ENCODE peak calls at places on chromosomes 13 and 19, in five cellular contexts. One of them, this sample, is unnamed.

GRCh38 chr19:37932985-37933953 is 26.3 kb downstream of the SIPA1L3 start:
- DNase-seq in ovary: no peak
- DNase-seq in vagina: no peak
- DNase-seq in SK-N-SH: peak; percentile 35
- DNase-seq in hepatocyte: peak; percentile 63
- DNase-seq in this sample: peak; percentile 53

GRCh38 chr13:105452895-105453294 is 1082.6 kb downstream of the EFNB2 start:
- DNase-seq in ovary: no peak
- DNase-seq in vagina: no peak
- DNase-seq in hepatocyte: no peak
- DNase-seq in SK-N-SH: no peak
- DNase-seq in this sample: no peak

GRCh38 chr13:110819203-110820014 is 95.5 kb downstream of the ANKRD10 start:
- DNase-seq in ovary: peak; percentile 81
- DNase-seq in SK-N-SH: peak; percentile 93
- DNase-seq in hepatocyte: peak; percentile 81
- DNase-seq in vagina: no peak
- DNase-seq in this sample: peak; percentile 71

GRCh38 chr19:17681505-17682125 is 6.5 kb downstream of the UNC13A start:
- DNase-seq in hepatocyte: peak; percentile 77
- DNase-seq in vagina: no peak
- DNase-seq in ovary: peak; percentile 69
- DNase-seq in SK-N-SH: no peak
- DNase-seq in this sample: no peak

GRCh38 chr19:2623743-2624142 is 78.8 kb downstream of the GNG7 start:
- DNase-seq in vagina: no peak
- DNase-seq in hepatocyte: no peak
- DNase-seq in SK-N-SH: no peak
- DNase-seq in ovary: no peak
- DNase-seq in this sample: no peak

GRCh38 chr13:112931028-112931934 is 37.7 kb upstream of the MCF2L start:
- DNase-seq in ovary: no peak
- DNase-seq in vagina: no peak
- DNase-seq in hepatocyte: peak; percentile 81
- DNase-seq in SK-N-SH: peak; percentile 71
- DNase-seq in this sample: peak; percentile 72

GRCh38 chr19:10655457-10656312 is 1.5 kb downstream of the ILF3 start:
- DNase-seq in hepatocyte: peak; percentile 45
- DNase-seq in ovary: no peak
- DNase-seq in vagina: no peak
- DNase-seq in SK-N-SH: peak; percentile 35
- DNase-seq in this sample: peak; percentile 41

GRCh38 chr19:10817291-10818038 is 18.5 kb downstream of the TMED1 start:
- DNase-seq in vagina: no peak
- DNase-seq in SK-N-SH: peak; percentile 88
- DNase-seq in hepatocyte: peak; percentile 80
- DNase-seq in ovary: peak; percentile 85
- DNase-seq in this sample: peak; percentile 59

GRCh38 chr19:45569619-45570421 is 14.8 kb downstream of the OPA3 start:
- DNase-seq in ovary: no peak
- DNase-seq in vagina: no peak
- DNase-seq in SK-N-SH: peak; percentile 74
- DNase-seq in hepatocyte: peak; percentile 48
- DNase-seq in this sample: peak; percentile 69

GRCh38 chr13:19818223-19818842 is 35.6 kb upstream of the PSPC1 start:
- DNase-seq in hepatocyte: peak; percentile 57
- DNase-seq in ovary: no peak
- DNase-seq in SK-N-SH: peak; percentile 57
- DNase-seq in vagina: no peak
- DNase-seq in this sample: peak; percentile 52

GRCh38 chr13:73210218-73210883 is 151.5 kb downstream of the KLF5 start:
- DNase-seq in vagina: no peak
- DNase-seq in hepatocyte: peak; percentile 57
- DNase-seq in ovary: no peak
- DNase-seq in SK-N-SH: no peak
- DNase-seq in this sample: no peak

GRCh38 chr19:53812335-53812734 is 11.8 kb downstream of the NLRP12 start:
- DNase-seq in SK-N-SH: peak; percentile 39
- DNase-seq in hepatocyte: no peak
- DNase-seq in ovary: no peak
- DNase-seq in vagina: no peak
- DNase-seq in this sample: no peak

GRCh38 chr13:39418424-39418823 is 184.6 kb downstream of the LHFPL6 start:
- DNase-seq in hepatocyte: no peak
- DNase-seq in ovary: no peak
- DNase-seq in SK-N-SH: no peak
- DNase-seq in vagina: no peak
- DNase-seq in this sample: no peak

GRCh38 chr13:39483326-39483725 is 119.7 kb downstream of the LHFPL6 start:
- DNase-seq in vagina: no peak
- DNase-seq in hepatocyte: no peak
- DNase-seq in SK-N-SH: no peak
- DNase-seq in ovary: no peak
- DNase-seq in this sample: no peak

GRCh38 chr13:57631607-57632275 is at the start of gene PCDH17:
- DNase-seq in ovary: no peak
- DNase-seq in vagina: no peak
- DNase-seq in SK-N-SH: peak; percentile 62
- DNase-seq in hepatocyte: peak; percentile 64
- DNase-seq in this sample: peak; percentile 75

GRCh38 chr13:76380436-76381065 is 505.7 kb downstream of the KCTD12 start:
- DNase-seq in ovary: no peak
- DNase-seq in hepatocyte: no peak
- DNase-seq in SK-N-SH: no peak
- DNase-seq in vagina: no peak
- DNase-seq in this sample: no peak

GRCh38 chr13:35549481-35549880 is 73.0 kb upstream of the MAB21L1 start:
- DNase-seq in vagina: no peak
- DNase-seq in SK-N-SH: no peak
- DNase-seq in ovary: no peak
- DNase-seq in hepatocyte: no peak
- DNase-seq in this sample: peak; percentile 25

GRCh38 chr13:78689011-78689410 is 30.1 kb upstream of the OBI1 start:
- DNase-seq in hepatocyte: peak; percentile 12
- DNase-seq in SK-N-SH: no peak
- DNase-seq in vagina: no peak
- DNase-seq in ovary: no peak
- DNase-seq in this sample: no peak

GRCh38 chr13:32252812-32253440 is 62.2 kb downstream of the ZAR1L start:
- DNase-seq in hepatocyte: no peak
- DNase-seq in vagina: no peak
- DNase-seq in ovary: no peak
- DNase-seq in SK-N-SH: no peak
- DNase-seq in this sample: no peak

GRCh38 chr19:10764340-10764894 is 46.5 kb downstream of the DNM2 start:
- DNase-seq in SK-N-SH: no peak
- DNase-seq in vagina: no peak
- DNase-seq in hepatocyte: peak; percentile 60
- DNase-seq in ovary: no peak
- DNase-seq in this sample: no peak

GRCh38 chr13:42492372-42492920 is 81.5 kb upstream of the TNFSF11 start:
- DNase-seq in ovary: no peak
- DNase-seq in hepatocyte: no peak
- DNase-seq in vagina: no peak
- DNase-seq in SK-N-SH: no peak
- DNase-seq in this sample: no peak

GRCh38 chr13:45718063-45718462 is 15.9 kb downstream of the CBY2 start:
- DNase-seq in ovary: no peak
- DNase-seq in SK-N-SH: peak; percentile 48
- DNase-seq in hepatocyte: peak; percentile 25
- DNase-seq in vagina: peak; percentile 1
- DNase-seq in this sample: no peak

GRCh38 chr13:113653264-113654174 is 4.5 kb downstream of the ATP4B start:
- DNase-seq in vagina: no peak
- DNase-seq in SK-N-SH: peak; percentile 61
- DNase-seq in ovary: no peak
- DNase-seq in hepatocyte: no peak
- DNase-seq in this sample: peak; percentile 52

GRCh38 chr19:28498404-28498976 is 714.5 kb downstream of the UQCRFS1 start:
- DNase-seq in hepatocyte: no peak
- DNase-seq in ovary: no peak
- DNase-seq in vagina: no peak
- DNase-seq in SK-N-SH: no peak
- DNase-seq in this sample: no peak

GRCh38 chr13:19726611-19727010 is 56.1 kb downstream of the PSPC1 start:
- DNase-seq in hepatocyte: no peak
- DNase-seq in ovary: no peak
- DNase-seq in vagina: no peak
- DNase-seq in SK-N-SH: no peak
- DNase-seq in this sample: no peak

GRCh38 chr13:75223981-75224742 is 257.8 kb downstream of the TBC1D4 start:
- DNase-seq in vagina: no peak
- DNase-seq in SK-N-SH: no peak
- DNase-seq in ovary: no peak
- DNase-seq in hepatocyte: no peak
- DNase-seq in this sample: no peak

GRCh38 chr13:86725105-86725504 is 925.9 kb upstream of the SLITRK6 start:
- DNase-seq in hepatocyte: no peak
- DNase-seq in vagina: no peak
- DNase-seq in SK-N-SH: peak; percentile 3
- DNase-seq in ovary: no peak
- DNase-seq in this sample: no peak

GRCh38 chr19:37817180-37817911 is 38.0 kb upstream of the ZNF573 start:
- DNase-seq in hepatocyte: peak; percentile 78
- DNase-seq in SK-N-SH: peak; percentile 86
- DNase-seq in vagina: no peak
- DNase-seq in ovary: peak; percentile 92
- DNase-seq in this sample: peak; percentile 85

GRCh38 chr13:42580644-42581043 is 6.7 kb downstream of the TNFSF11 start:
- DNase-seq in hepatocyte: no peak
- DNase-seq in ovary: no peak
- DNase-seq in SK-N-SH: no peak
- DNase-seq in vagina: no peak
- DNase-seq in this sample: no peak

GRCh38 chr13:33227927-33228644 is 57.5 kb downstream of the STARD13 start:
- DNase-seq in vagina: no peak
- DNase-seq in SK-N-SH: no peak
- DNase-seq in ovary: no peak
- DNase-seq in hepatocyte: no peak
- DNase-seq in this sample: no peak

GRCh38 chr19:41753159-41753558 is 2.2 kb upstream of the CEACAM6 start:
- DNase-seq in SK-N-SH: peak; percentile 46
- DNase-seq in vagina: no peak
- DNase-seq in ovary: no peak
- DNase-seq in hepatocyte: peak; percentile 31
- DNase-seq in this sample: peak; percentile 71

GRCh38 chr19:29323972-29324680 is 111.2 kb upstream of the UQCRFS1 start:
- DNase-seq in SK-N-SH: no peak
- DNase-seq in hepatocyte: no peak
- DNase-seq in ovary: no peak
- DNase-seq in vagina: peak; percentile 70
- DNase-seq in this sample: no peak

GRCh38 chr19:10420444-10421239 is at the start of gene PDE4A:
- DNase-seq in ovary: no peak
- DNase-seq in hepatocyte: peak; percentile 45
- DNase-seq in vagina: no peak
- DNase-seq in SK-N-SH: peak; percentile 73
- DNase-seq in this sample: peak; percentile 87

DNA sequence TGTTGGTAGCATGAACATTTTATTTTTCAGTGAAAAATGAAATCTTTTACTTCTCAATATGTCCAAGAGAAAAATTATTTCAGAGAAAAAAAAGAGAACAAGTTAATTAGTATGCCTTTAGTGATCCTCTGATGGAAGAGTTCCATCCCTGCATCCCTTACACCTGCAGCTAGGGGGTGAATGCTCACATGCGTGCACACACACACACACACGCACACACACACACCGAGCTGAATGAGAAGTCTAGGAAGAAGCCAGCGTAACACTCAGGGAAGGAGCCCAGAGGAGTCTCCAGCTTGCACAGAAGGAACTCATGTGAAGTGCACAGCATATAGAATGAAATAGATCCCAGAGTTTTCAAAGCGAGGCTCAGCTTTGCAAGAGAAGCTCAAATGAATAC is 510.5 kb downstream of the IRS2 start:
- DNase-seq in ovary: no peak
- DNase-seq in SK-N-SH: peak; percentile 17
- DNase-seq in hepatocyte: peak; percentile 22
- DNase-seq in vagina: no peak
- DNase-seq in this sample: peak; percentile 28
- TF ChIP-seq CTCF in ovary: no peak
- TF ChIP-seq CTCF in SK-N-SH: peak; percentile 15
- TF ChIP-seq CTCF in hepatocyte: peak; percentile 28
- TF ChIP-seq CTCF in vagina: no peak
- TF ChIP-seq CTCF in this sample: peak; percentile 53

GRCh38 chr19:4579389-4579788 is 19.9 kb upstream of the SEMA6B start:
- DNase-seq in hepatocyte: no peak
- DNase-seq in SK-N-SH: peak; percentile 29
- DNase-seq in ovary: no peak
- DNase-seq in vagina: no peak
- DNase-seq in this sample: no peak
- H3K27me3 ChIP-seq in hepatocyte: peaks cover 28% of the 10 kb centered on the region
- H3K27me3 ChIP-seq in SK-N-SH: peaks cover 15% of the 10 kb centered on the region
- H3K27me3 ChIP-seq in ovary: peaks cover 2% of the 10 kb centered on the region
- H3K27me3 ChIP-seq in vagina: no peaks in the 10 kb centered on the region
- H3K27me3 ChIP-seq in this sample: peaks cover 54% of the 10 kb centered on the region

DNA sequence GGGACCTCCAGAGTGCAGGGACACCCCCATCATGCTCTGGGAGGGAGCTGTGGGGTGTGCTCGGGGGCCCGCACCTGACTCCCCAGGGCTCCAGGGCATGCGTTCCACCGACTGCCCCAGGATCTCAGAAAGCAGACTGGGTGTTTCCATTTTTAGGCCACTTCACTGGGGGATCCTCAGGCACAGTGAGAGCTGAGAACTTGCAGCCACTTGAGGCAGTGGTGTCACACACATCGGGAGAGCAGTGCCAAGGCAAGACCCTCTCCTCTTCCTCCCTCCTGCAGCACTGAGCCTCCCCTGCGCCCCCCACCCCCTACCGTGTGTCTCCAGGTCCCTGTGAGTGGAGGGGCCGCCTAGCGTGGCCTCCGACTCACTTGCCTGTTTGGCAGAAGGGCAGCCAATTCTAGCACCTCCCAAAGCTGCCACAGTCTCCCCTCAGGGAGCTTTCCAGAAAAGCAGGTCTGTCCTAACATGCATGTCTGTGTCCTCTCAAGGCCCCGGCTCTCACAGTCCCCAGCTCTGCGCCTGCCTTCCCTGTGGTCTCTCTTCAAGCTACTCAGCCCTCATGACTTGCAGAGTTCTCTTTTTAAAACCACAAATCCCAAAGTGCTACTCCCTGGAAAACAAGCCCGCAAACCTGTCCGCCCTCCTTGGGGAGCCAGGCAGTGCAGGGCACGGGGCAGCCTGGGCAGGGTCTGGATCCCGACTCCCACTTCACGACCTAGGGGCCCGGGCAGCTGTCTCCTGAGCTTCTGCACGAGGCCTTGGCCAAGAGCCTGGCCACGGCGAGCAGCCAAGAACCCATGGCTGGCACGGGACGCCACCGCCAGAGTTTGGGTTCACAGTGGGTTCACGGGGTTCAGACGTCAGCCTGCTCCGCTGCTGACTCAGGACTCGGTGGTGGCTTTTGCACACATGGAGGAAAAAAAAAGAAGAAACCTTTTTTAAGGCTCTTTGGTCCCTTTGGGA is 94.1 kb downstream of the STK24 start:
- DNase-seq in SK-N-SH: no peak
- DNase-seq in ovary: peak; percentile 80
- DNase-seq in vagina: no peak
- DNase-seq in hepatocyte: no peak
- DNase-seq in this sample: no peak
- H3K4me1 ChIP-seq in SK-N-SH: peaks cover 67% of the 10 kb centered on the region
- H3K4me1 ChIP-seq in ovary: peaks cover 29% of the 10 kb centered on the region
- H3K4me1 ChIP-seq in vagina: peaks cover 99% of the 10 kb centered on the region
- H3K4me1 ChIP-seq in hepatocyte: peaks cover 36% of the 10 kb centered on the region
- H3K4me1 ChIP-seq in this sample: peaks cover 53% of the 10 kb centered on the region

GRCh38 chr19:5864725-5865486 is 5.4 kb downstream of the FUT5 start:
- DNase-seq in hepatocyte: no peak
- DNase-seq in vagina: no peak
- DNase-seq in ovary: no peak
- DNase-seq in SK-N-SH: peak; percentile 19
- DNase-seq in this sample: no peak
- TF ChIP-seq CTCF in hepatocyte: no peak
- TF ChIP-seq CTCF in vagina: no peak
- TF ChIP-seq CTCF in ovary: no peak
- TF ChIP-seq CTCF in SK-N-SH: peak; percentile 19
- TF ChIP-seq CTCF in this sample: peak; percentile 13

This sample was measured in BE2C.